ENCODE peak calls at places on chromosomes 6 and 20, in five cellular contexts. One of them, this sample, is unnamed. For H3K4me1, the result is how much of the 10 kb centered on the place peaks cover.

GRCh38 chr20:63065911-63066310 is 59.1 kb upstream of the BHLHE23 start:
- DNase-seq in GM23248: no peak
- DNase-seq in SK-N-SH: no peak
- DNase-seq in OCI-LY7: no peak
- DNase-seq in neural progenitor cell: no peak
- DNase-seq in this sample: no peak

GRCh38 chr6:38871745-38872568 is 156.8 kb downstream of the DNAH8 start:
- DNase-seq in GM23248: peak
- DNase-seq in SK-N-SH: peak
- DNase-seq in OCI-LY7: peak
- DNase-seq in neural progenitor cell: peak
- DNase-seq in this sample: peak

GRCh38 chr6:41505084-41506049 is 40.8 kb upstream of the FOXP4 start:
- DNase-seq in GM23248: peak
- DNase-seq in SK-N-SH: peak
- DNase-seq in OCI-LY7: no peak
- DNase-seq in neural progenitor cell: peak
- DNase-seq in this sample: peak

GRCh38 chr20:53597085-53597482 is 3.4 kb upstream of the ZNF217 start:
- DNase-seq in GM23248: no peak
- DNase-seq in SK-N-SH: no peak
- DNase-seq in OCI-LY7: no peak
- DNase-seq in neural progenitor cell: no peak
- DNase-seq in this sample: peak

GRCh38 chr20:63501818-63502670 is 3.2 kb upstream of the EEF1A2 start:
- DNase-seq in GM23248: no peak
- DNase-seq in SK-N-SH: peak
- DNase-seq in OCI-LY7: peak
- DNase-seq in neural progenitor cell: peak
- DNase-seq in this sample: no peak

GRCh38 chr6:147063469-147064031 is 140.7 kb upstream of the STXBP5 start:
- DNase-seq in GM23248: peak
- DNase-seq in SK-N-SH: no peak
- DNase-seq in OCI-LY7: no peak
- DNase-seq in neural progenitor cell: no peak
- DNase-seq in this sample: peak

GRCh38 chr6:15017251-15017650 is 228.6 kb upstream of the JARID2 start:
- DNase-seq in GM23248: peak
- DNase-seq in SK-N-SH: no peak
- DNase-seq in OCI-LY7: no peak
- DNase-seq in neural progenitor cell: peak
- DNase-seq in this sample: no peak

GRCh38 chr6:87082160-87082721 is 12.7 kb downstream of the CGA start:
- DNase-seq in GM23248: no peak
- DNase-seq in SK-N-SH: no peak
- DNase-seq in OCI-LY7: no peak
- DNase-seq in neural progenitor cell: no peak
- DNase-seq in this sample: no peak

GRCh38 chr6:19811397-19812079 is 25.6 kb upstream of the ID4 start:
- DNase-seq in GM23248: no peak
- DNase-seq in SK-N-SH: no peak
- DNase-seq in OCI-LY7: no peak
- DNase-seq in neural progenitor cell: peak
- DNase-seq in this sample: no peak

GRCh38 chr6:36467625-36468024 is 24.8 kb downstream of the KCTD20 start:
- DNase-seq in GM23248: no peak
- DNase-seq in SK-N-SH: no peak
- DNase-seq in OCI-LY7: no peak
- DNase-seq in neural progenitor cell: no peak
- DNase-seq in this sample: no peak

GRCh38 chr6:82612475-82612874 is 248.9 kb downstream of the TPBG start:
- DNase-seq in GM23248: no peak
- DNase-seq in SK-N-SH: no peak
- DNase-seq in OCI-LY7: no peak
- DNase-seq in neural progenitor cell: no peak
- DNase-seq in this sample: no peak

GRCh38 chr6:25862199-25862598 is 11.8 kb downstream of the SLC17A3 start:
- DNase-seq in GM23248: no peak
- DNase-seq in SK-N-SH: no peak
- DNase-seq in OCI-LY7: no peak
- DNase-seq in neural progenitor cell: no peak
- DNase-seq in this sample: no peak

GRCh38 chr20:57884956-57885355 is 175.1 kb upstream of the PMEPA1 start:
- DNase-seq in GM23248: no peak
- DNase-seq in SK-N-SH: no peak
- DNase-seq in OCI-LY7: no peak
- DNase-seq in neural progenitor cell: no peak
- DNase-seq in this sample: no peak

GRCh38 chr6:73076211-73076610 is 149.1 kb downstream of the KHDC1L start:
- DNase-seq in GM23248: no peak
- DNase-seq in SK-N-SH: no peak
- DNase-seq in OCI-LY7: no peak
- DNase-seq in neural progenitor cell: no peak
- DNase-seq in this sample: peak

GRCh38 chr6:11263185-11263817 is 30.8 kb upstream of the NEDD9 start:
- DNase-seq in GM23248: peak
- DNase-seq in SK-N-SH: no peak
- DNase-seq in OCI-LY7: no peak
- DNase-seq in neural progenitor cell: peak
- DNase-seq in this sample: peak

GRCh38 chr6:116268589-116269293 is 11.0 kb downstream of the TSPYL1 start:
- DNase-seq in GM23248: peak
- DNase-seq in SK-N-SH: peak
- DNase-seq in OCI-LY7: peak
- DNase-seq in neural progenitor cell: peak
- DNase-seq in this sample: peak

GRCh38 chr20:32534661-32535240 is 50.4 kb downstream of the NOL4L start:
- DNase-seq in GM23248: no peak
- DNase-seq in SK-N-SH: no peak
- DNase-seq in OCI-LY7: peak
- DNase-seq in neural progenitor cell: no peak
- DNase-seq in this sample: no peak

GRCh38 chr6:136656121-136656520 is 105.9 kb upstream of the MAP7 start:
- DNase-seq in GM23248: no peak
- DNase-seq in SK-N-SH: no peak
- DNase-seq in OCI-LY7: no peak
- DNase-seq in neural progenitor cell: no peak
- DNase-seq in this sample: no peak

GRCh38 chr6:148235446-148235845 is 107.2 kb upstream of the SASH1 start:
- DNase-seq in GM23248: peak
- DNase-seq in SK-N-SH: no peak
- DNase-seq in OCI-LY7: no peak
- DNase-seq in neural progenitor cell: no peak
- DNase-seq in this sample: peak

GRCh38 chr6:104959453-104959858 is 2.5 kb downstream of the LIN28B start:
- DNase-seq in GM23248: no peak
- DNase-seq in SK-N-SH: no peak
- DNase-seq in OCI-LY7: no peak
- DNase-seq in neural progenitor cell: no peak
- DNase-seq in this sample: no peak

GRCh38 chr6:3266170-3266569 is 7.4 kb downstream of the PSMG4 start:
- DNase-seq in GM23248: no peak
- DNase-seq in SK-N-SH: no peak
- DNase-seq in OCI-LY7: no peak
- DNase-seq in neural progenitor cell: no peak
- DNase-seq in this sample: no peak

GRCh38 chr6:118704911-118705310 is 53.5 kb upstream of the CEP85L start:
- DNase-seq in GM23248: peak
- DNase-seq in SK-N-SH: no peak
- DNase-seq in OCI-LY7: no peak
- DNase-seq in neural progenitor cell: no peak
- DNase-seq in this sample: no peak

GRCh38 chr6:167717867-167718266 is 108.8 kb upstream of the AFDN start:
- DNase-seq in GM23248: no peak
- DNase-seq in SK-N-SH: no peak
- DNase-seq in OCI-LY7: no peak
- DNase-seq in neural progenitor cell: no peak
- DNase-seq in this sample: no peak

GRCh38 chr20:38435555-38435939 is 419 bp upstream of the SNHG17 start:
- DNase-seq in GM23248: peak
- DNase-seq in SK-N-SH: no peak
- DNase-seq in OCI-LY7: no peak
- DNase-seq in neural progenitor cell: no peak
- DNase-seq in this sample: peak

GRCh38 chr20:37154684-37155298 is 24.3 kb upstream of the RPN2 start:
- DNase-seq in GM23248: no peak
- DNase-seq in SK-N-SH: no peak
- DNase-seq in OCI-LY7: no peak
- DNase-seq in neural progenitor cell: no peak
- DNase-seq in this sample: no peak

GRCh38 chr20:37158248-37158647 is 20.9 kb upstream of the RPN2 start:
- DNase-seq in GM23248: no peak
- DNase-seq in SK-N-SH: no peak
- DNase-seq in OCI-LY7: no peak
- DNase-seq in neural progenitor cell: no peak
- DNase-seq in this sample: no peak

GRCh38 chr20:37152284-37152683 is 26.8 kb upstream of the RPN2 start:
- DNase-seq in GM23248: no peak
- DNase-seq in SK-N-SH: no peak
- DNase-seq in OCI-LY7: no peak
- DNase-seq in neural progenitor cell: no peak
- DNase-seq in this sample: no peak

GRCh38 chr20:37151529-37151928 is 27.6 kb upstream of the RPN2 start:
- DNase-seq in GM23248: no peak
- DNase-seq in SK-N-SH: no peak
- DNase-seq in OCI-LY7: no peak
- DNase-seq in neural progenitor cell: no peak
- DNase-seq in this sample: no peak

DNA sequence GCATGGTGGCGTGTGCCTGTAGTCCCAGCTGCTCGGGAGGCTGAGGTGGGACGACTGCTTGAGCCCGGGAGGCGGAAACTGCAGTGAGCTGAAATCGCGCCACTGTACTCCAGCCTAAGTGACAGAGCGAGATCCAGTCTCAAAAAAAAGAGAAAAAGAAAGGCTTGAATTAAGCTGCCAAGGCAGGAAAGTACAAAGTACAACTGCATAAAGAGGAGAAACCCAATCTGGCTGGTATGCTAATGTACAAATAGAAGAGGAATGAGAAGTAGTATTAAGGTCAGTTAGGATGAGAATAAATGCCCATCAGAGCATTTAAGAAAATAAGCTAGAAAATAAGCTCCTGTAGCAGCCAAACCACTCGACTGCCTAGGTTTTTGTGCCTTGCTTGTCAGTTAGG is 23.1 kb upstream of the RPN2 start:
- DNase-seq in GM23248: no peak
- DNase-seq in SK-N-SH: no peak
- DNase-seq in OCI-LY7: no peak
- DNase-seq in neural progenitor cell: no peak
- DNase-seq in this sample: no peak
- TF ChIP-seq EZH2phosphoT487 in GM23248: no peak
- TF ChIP-seq EZH2phosphoT487 in SK-N-SH: no peak
- TF ChIP-seq EZH2phosphoT487 in OCI-LY7: no peak
- TF ChIP-seq EZH2phosphoT487 in neural progenitor cell: no peak
- TF ChIP-seq EZH2phosphoT487 in this sample: no peak

GRCh38 chr20:35953411-35954199 is 697 bp downstream of the SCAND1 start:
- DNase-seq in GM23248: peak
- DNase-seq in SK-N-SH: peak
- DNase-seq in OCI-LY7: peak
- DNase-seq in neural progenitor cell: peak
- DNase-seq in this sample: peak
- H3K4me1 ChIP-seq in GM23248: under half
- H3K4me1 ChIP-seq in SK-N-SH: under half
- H3K4me1 ChIP-seq in OCI-LY7: under half
- H3K4me1 ChIP-seq in neural progenitor cell: under half
- H3K4me1 ChIP-seq in this sample: under half

DNA sequence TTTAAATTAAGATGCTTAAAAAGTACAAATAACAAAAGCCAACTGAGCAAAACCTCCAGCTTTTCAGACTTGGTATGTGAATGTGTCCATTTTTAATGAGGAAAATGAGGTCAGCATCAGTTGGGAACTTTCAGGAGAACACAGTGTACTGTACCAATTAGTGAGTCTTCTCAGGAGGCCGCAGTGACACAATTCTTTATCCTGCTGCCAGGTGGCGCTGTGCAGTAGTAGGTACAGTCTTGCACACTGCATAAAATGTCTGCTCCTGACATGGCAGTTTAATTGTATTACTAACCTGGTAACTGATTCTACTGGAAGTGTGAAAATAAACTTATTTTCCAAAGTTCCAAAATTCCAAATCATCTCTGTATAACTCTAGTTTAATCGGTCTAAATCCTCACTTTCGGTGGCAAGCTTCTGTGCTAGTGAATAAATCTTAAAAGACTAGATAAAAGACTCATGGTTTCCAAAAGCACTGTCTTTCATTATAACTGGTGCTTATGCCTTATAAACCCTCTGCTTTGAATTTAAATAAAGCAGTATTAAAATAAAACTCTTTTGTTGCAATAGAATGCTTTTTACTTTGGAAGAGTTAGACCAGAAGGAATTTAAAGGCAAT is 214.8 kb upstream of the MMS22L start:
- DNase-seq in GM23248: peak
- DNase-seq in SK-N-SH: peak
- DNase-seq in OCI-LY7: peak
- DNase-seq in neural progenitor cell: peak
- DNase-seq in this sample: peak
- TF ChIP-seq EZH2phosphoT487 in GM23248: no peak
- TF ChIP-seq EZH2phosphoT487 in SK-N-SH: no peak
- TF ChIP-seq EZH2phosphoT487 in OCI-LY7: no peak
- TF ChIP-seq EZH2phosphoT487 in neural progenitor cell: no peak
- TF ChIP-seq EZH2phosphoT487 in this sample: no peak

DNA sequence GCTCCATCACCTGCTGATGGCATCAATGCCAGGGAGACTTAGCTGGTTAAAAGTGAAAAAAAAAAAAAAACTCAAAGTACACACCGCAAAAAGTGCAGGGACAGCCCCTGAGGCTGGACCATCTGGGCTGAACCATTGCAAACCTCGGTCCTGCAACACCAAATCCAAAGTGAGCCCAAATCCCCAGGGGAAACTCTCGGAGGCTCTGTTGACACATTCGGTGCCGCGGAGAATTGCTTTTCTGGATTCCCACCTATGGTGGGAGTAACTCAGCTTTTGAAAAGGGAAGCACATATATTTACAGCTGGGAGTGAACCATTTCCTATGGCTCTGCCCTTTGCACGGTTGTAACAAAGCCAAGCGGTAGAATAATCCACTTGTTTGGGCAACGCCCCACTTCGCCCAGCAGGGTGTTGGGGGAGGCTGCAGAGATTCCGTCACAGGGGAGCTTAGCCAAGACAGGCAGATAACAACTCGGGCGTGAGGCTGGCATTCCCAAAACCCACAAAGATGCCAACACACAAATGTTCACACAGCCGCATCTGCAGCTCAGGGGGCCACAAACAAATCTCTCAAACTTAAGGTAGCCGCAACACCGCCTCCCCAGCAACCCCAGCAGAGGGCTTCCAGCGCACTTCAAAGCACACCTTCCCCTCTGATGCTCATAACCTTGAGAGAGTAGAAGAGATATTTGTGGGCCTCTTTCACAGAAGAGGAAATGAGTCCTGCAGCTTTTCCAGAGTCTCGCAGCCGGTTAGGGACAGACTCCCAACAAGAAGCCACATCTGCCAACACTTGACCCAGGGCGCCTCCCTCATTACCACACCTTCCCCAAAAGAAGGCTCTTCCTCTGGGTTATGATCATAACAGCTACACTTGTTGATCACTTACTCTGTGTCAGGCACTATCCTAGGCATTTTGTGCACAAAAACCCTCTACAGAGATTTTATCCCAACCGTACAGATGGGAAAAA is 11.4 kb downstream of the ZC3H12D start:
- DNase-seq in GM23248: no peak
- DNase-seq in SK-N-SH: no peak
- DNase-seq in OCI-LY7: peak
- DNase-seq in neural progenitor cell: peak
- DNase-seq in this sample: no peak
- H3K4me1 ChIP-seq in GM23248: under half
- H3K4me1 ChIP-seq in SK-N-SH: under half
- H3K4me1 ChIP-seq in OCI-LY7: half or more
- H3K4me1 ChIP-seq in neural progenitor cell: under half
- H3K4me1 ChIP-seq in this sample: under half